ENCODE peak calls at places on chromosomes 1 and 21, in ten cellular contexts. F, G, D, Q, Z, T, K, V, N and U are unnamed samples.

GRCh38 chr1:36115931-36116330 is 9.1 kb downstream of the COL8A2 start:
- DNase-seq in F (no peak), V (no peak), Q (peak), Z (no peak), T (no peak), N (no peak), K (no peak), G (no peak), D (no peak), U (no peak)

GRCh38 chr1:99685516-99686180 is 39.7 kb downstream of the PALMD start:
- DNase-seq in Z (peak), N (peak), D (peak), K (peak), G (no peak), Q (peak), V (peak), T (peak), F (peak), U (peak)

GRCh38 chr1:30388386-30388785 is 335.0 kb downstream of the MATN1 start:
- DNase-seq in Z (no peak), G (no peak), K (no peak), F (peak), N (peak), V (no peak), T (no peak), Q (no peak), D (no peak), U (peak)

GRCh38 chr1:203170625-203171330 is 4.8 kb downstream of the MYBPH start:
- DNase-seq in Q (no peak), T (no peak), Z (no peak), V (no peak), K (no peak), F (no peak), G (no peak), D (no peak), N (no peak), U (no peak)

GRCh38 chr1:214660900-214661299 is 57.9 kb downstream of the CENPF start:
- DNase-seq in V (peak), T (no peak), Z (peak), K (no peak), N (peak), G (no peak), Q (no peak), D (no peak), F (no peak), U (no peak)

GRCh38 chr1:168095476-168095875 is 41.3 kb downstream of the GPR161 start:
- DNase-seq in T (no peak), Z (no peak), V (no peak), G (no peak), N (no peak), Q (no peak), K (peak), F (no peak), D (no peak), U (no peak)

GRCh38 chr21:29640233-29640554 is 299.6 kb downstream of the GRIK1 start:
- DNase-seq in T (no peak), F (no peak), D (no peak), N (no peak), Q (no peak), Z (no peak), K (no peak), G (no peak), V (no peak), U (no peak)

GRCh38 chr1:187001198-187001904 is 172.6 kb downstream of the PLA2G4A start:
- DNase-seq in G (no peak), V (no peak), Z (no peak), N (no peak), F (no peak), K (no peak), D (no peak), Q (peak), T (no peak), U (no peak)

GRCh38 chr21:35646606-35647005 is 413.7 kb downstream of the SETD4 start:
- DNase-seq in N (no peak), Q (no peak), K (no peak), F (no peak), V (no peak), G (no peak), T (no peak), Z (no peak), D (no peak), U (no peak)

GRCh38 chr1:190864013-190864610 is 386.4 kb upstream of the BRINP3 start:
- DNase-seq in V (no peak), D (no peak), K (no peak), N (no peak), G (no peak), Z (no peak), Q (peak), F (no peak), T (no peak), U (no peak)

GRCh38 chr1:9438431-9439073 is 100.7 kb upstream of the SLC25A33 start:
- DNase-seq in T (peak), G (no peak), N (peak), F (peak), V (no peak), K (peak), Z (no peak), Q (peak), D (peak), U (no peak)

GRCh38 chr1:32351859-32352745 is 10.2 kb downstream of the FAM229A start:
- DNase-seq in D (peak), G (no peak), K (no peak), V (peak), T (peak), Z (peak), F (no peak), N (peak), Q (no peak), U (no peak)

GRCh38 chr1:158185770-158186705 is 5.3 kb downstream of the CD1D start:
- DNase-seq in V (peak), Q (no peak), Z (no peak), G (no peak), D (no peak), N (no peak), F (no peak), T (no peak), K (no peak), U (no peak)

DNA sequence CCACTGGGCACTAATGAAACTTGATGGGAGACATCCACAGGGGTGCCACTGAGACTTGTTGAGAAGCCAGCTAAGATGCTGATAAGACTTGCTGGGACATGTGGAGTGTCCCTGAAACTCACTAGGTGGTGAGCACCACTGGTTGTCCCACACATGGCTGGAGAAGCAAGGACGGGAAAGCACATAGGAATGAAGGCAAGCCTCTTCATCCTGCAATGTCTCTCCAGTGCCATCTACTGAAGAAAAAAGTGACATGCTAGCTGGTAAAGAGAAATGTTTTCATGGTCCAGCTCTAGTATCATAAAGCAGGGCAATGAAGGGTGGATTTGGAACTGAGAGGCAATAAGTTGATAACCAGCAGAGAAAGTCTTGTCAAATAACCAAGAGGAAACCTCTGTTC is 283.0 kb downstream of the PAPPA2 start:
- DNase-seq in K (no peak), Q (peak), G (no peak), D (no peak), F (no peak), N (no peak), V (peak), Z (no peak), T (no peak), U (no peak)
- TF ChIP-seq CTCF in K (peak), Q (peak), G (no peak), D (no peak), F (no peak), N (no peak), V (peak), Z (no peak), T (no peak), U (no peak)

DNA sequence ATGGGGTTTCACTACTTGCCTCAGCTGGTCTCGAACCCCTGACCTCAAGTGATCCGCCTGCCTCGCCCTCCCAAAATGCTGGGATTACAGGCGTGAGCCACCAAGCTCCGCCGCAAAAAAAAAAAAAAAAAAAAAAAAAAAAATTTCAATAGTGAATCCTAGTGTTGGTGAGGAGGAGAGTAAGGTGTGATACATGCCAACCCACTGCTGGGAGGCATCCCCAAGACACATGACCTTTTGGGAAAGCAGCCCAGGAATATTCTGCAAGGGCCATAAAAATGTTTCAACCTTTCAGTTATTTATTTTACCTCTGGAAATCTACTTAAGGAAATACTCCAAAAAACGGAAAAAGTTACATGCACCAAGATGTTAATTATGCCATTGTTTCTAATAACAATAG is 69.0 kb downstream of the ITPKB start:
- DNase-seq in Z (no peak), N (peak), V (no peak), Q (no peak), K (no peak), G (no peak), D (no peak), F (no peak), T (no peak), U (no peak)
- H3K27ac ChIP-seq in Z (no peak), N (no peak), V (no peak), Q (no peak), K (no peak), G (no peak), D (peak), F (no peak), T (peak), U (peak)

GRCh38 chr1:37621326-37621870 is 13.3 kb downstream of the RSPO1 start:
- DNase-seq in Z (no peak), Q (no peak), T (no peak), K (no peak), G (no peak), N (no peak), D (no peak), F (no peak), V (no peak), U (no peak)

GRCh38 chr1:37616330-37616729 is 18.4 kb downstream of the RSPO1 start:
- DNase-seq in G (no peak), Q (no peak), V (no peak), T (no peak), N (no peak), F (no peak), D (no peak), K (no peak), Z (no peak), U (no peak)

GRCh38 chr1:37620707-37621106 is 14.0 kb downstream of the RSPO1 start:
- DNase-seq in V (no peak), D (no peak), Z (no peak), N (no peak), K (no peak), Q (no peak), T (no peak), F (no peak), G (no peak), U (no peak)

GRCh38 chr1:37628026-37628556 is 6.6 kb downstream of the RSPO1 start:
- DNase-seq in Q (no peak), G (no peak), T (no peak), D (no peak), N (no peak), Z (no peak), K (no peak), F (no peak), V (no peak), U (no peak)

GRCh38 chr1:37622131-37622530 is 12.6 kb downstream of the RSPO1 start:
- DNase-seq in K (no peak), D (no peak), V (peak), G (no peak), F (no peak), Q (no peak), N (no peak), Z (no peak), T (no peak), U (no peak)
- TF ChIP-seq CTCF in K (no peak), D (no peak), V (peak), G (no peak), F (no peak), Q (no peak), N (no peak), Z (no peak), T (no peak), U (no peak)

DNA sequence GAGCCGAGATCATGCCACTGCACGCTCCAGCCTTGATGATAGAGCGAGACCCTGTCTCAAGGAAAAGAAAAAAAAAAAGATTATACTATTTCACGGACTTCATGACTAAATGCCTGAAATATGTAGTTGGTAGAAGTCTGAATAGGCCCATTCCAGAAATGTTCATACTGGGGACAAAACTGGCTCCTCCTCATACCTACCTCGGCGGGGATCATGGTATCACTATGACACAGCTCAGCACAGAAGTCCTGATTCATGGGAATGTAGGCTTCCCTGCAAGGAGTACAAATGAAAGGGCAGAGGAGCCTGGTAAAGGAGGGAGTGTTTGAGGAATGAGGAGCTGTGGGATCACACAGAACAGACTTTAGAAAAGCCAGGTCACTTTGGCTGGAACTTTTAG is 5.0 kb downstream of the SPATA46 start:
- DNase-seq in V (no peak), Q (peak), F (no peak), K (no peak), N (no peak), T (no peak), G (no peak), D (no peak), Z (no peak), U (no peak)
- H3K27ac ChIP-seq in V (no peak), Q (no peak), F (no peak), K (no peak), N (no peak), T (no peak), G (no peak), D (no peak), Z (no peak), U (no peak)

GRCh38 chr1:226638001-226638601 is 89.5 kb downstream of the STUM start:
- DNase-seq in Z (no peak), Q (no peak), F (peak), K (no peak), N (peak), D (peak), V (no peak), G (no peak), T (no peak), U (peak)

GRCh38 chr1:226638608-226639007 is 90.0 kb downstream of the STUM start:
- DNase-seq in N (peak), Q (no peak), D (peak), F (no peak), Z (no peak), T (no peak), K (no peak), V (no peak), G (no peak), U (peak)

GRCh38 chr1:226635456-226635941 is 86.9 kb downstream of the STUM start:
- DNase-seq in F (peak), Q (peak), K (no peak), D (peak), V (no peak), T (no peak), Z (no peak), N (peak), G (no peak), U (no peak)

GRCh38 chr1:226636847-226637096 is 88.2 kb downstream of the STUM start:
- DNase-seq in T (no peak), G (no peak), N (no peak), F (no peak), Q (no peak), D (no peak), K (no peak), V (no peak), Z (no peak), U (no peak)

GRCh38 chr1:226637147-226637935 is 88.8 kb downstream of the STUM start:
- DNase-seq in N (peak), Z (no peak), K (peak), G (no peak), D (peak), F (peak), Q (no peak), V (peak), T (peak), U (peak)
- TF ChIP-seq CTCF in N (peak), Z (peak), K (peak), G (no peak), D (peak), F (peak), Q (no peak), V (peak), T (peak), U (peak)

GRCh38 chr1:47809301-47810084 is 187.7 kb downstream of the TRABD2B start:
- DNase-seq in T (no peak), N (no peak), D (peak), K (no peak), Z (no peak), V (no peak), G (no peak), Q (no peak), F (no peak), U (no peak)
- H3K27ac ChIP-seq in T (no peak), N (no peak), D (no peak), K (no peak), Z (no peak), V (no peak), G (no peak), Q (no peak), F (peak), U (no peak)

GRCh38 chr1:29017975-29018712 is 103.8 kb downstream of the EPB41 start:
- DNase-seq in N (no peak), Z (no peak), V (no peak), K (no peak), Q (no peak), F (no peak), T (no peak), D (no peak), G (no peak), U (no peak)

GRCh38 chr1:29017235-29017634 is 102.9 kb downstream of the EPB41 start:
- DNase-seq in G (no peak), Q (no peak), T (no peak), N (no peak), K (no peak), D (no peak), Z (no peak), V (no peak), F (no peak), U (no peak)

DNA sequence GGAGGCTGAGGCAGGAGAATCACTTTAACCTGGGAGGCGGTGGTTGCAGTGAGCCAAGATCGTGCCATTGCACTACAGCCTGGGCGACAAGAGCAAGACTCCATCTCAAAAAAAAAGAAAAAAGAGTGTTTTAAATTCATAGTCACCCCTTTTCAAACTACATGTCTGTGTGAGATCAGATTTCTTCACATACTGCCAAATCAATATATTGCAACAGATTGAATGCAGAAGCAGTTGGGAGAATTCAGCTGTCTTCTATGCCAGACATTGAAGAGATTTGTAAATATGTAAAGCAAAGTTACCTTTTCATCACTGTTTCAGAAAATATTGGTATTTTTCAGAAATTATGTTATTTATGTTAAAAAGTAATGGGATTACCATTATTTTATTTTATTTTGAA is 101.1 kb downstream of the TMEM200B start:
- DNase-seq in K (no peak), T (no peak), G (no peak), N (no peak), Q (no peak), V (no peak), D (no peak), F (no peak), Z (no peak), U (no peak)
- TF ChIP-seq CTCF in K (no peak), T (no peak), G (no peak), N (no peak), Q (no peak), V (no peak), D (no peak), F (no peak), Z (no peak), U (no peak)

GRCh38 chr1:51968632-51969031 is 21.9 kb downstream of the RAB3B start:
- DNase-seq in V (no peak), Z (no peak), F (no peak), Q (no peak), T (no peak), N (no peak), K (no peak), D (no peak), G (no peak), U (no peak)
- H3K27ac ChIP-seq in V (no peak), Z (no peak), F (no peak), Q (no peak), T (no peak), N (no peak), K (no peak), D (no peak), G (no peak), U (no peak)

GRCh38 chr1:155938220-155938627 is 3.2 kb upstream of the RXFP4 start:
- DNase-seq in Q (peak), N (no peak), G (no peak), Z (peak), T (peak), V (peak), D (no peak), K (no peak), F (no peak), U (no peak)
- TF ChIP-seq CTCF in Q (peak), N (peak), G (peak), Z (peak), T (peak), V (peak), D (peak), K (peak), F (peak), U (peak)

DNA sequence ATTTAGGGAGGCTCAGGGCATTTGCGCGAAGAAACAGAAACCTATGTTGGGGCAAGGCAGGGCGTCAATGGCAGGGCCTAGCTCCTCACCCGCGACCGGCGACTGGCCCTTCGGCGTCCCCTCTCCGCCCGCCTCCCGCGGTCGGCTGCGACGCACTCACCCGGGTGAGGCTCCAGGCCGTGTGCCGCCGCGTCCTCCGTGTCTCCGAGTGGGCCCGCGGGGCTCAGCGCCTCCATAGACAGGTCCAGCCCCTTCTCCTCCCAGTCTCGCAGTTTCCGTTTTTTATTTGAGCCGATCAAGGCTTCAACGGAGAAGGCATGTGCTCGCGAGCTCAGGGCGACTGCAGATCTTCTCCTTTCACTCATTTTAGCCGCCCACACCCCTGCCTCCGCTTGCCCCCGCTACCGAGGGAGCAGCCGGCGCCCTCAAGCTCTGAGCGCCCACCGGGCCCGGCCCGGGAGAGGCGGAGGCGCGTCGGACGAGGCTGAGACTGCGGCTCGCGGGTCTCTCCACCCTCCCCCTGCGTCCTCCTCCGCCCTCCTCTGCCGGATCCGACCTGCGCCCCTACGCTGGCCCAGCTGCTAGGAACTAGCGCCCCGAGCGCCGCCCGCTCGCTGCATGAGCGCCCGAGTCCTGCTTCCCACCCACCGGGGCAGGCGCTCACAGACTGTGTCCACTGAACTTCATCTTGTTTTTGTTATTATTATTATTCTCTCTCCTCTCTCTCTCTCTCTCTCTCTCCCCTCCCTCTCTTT is 535 bp downstream of the TBX15 start:
- DNase-seq in Q (no peak), N (no peak), V (peak), F (no peak), G (no peak), Z (peak), K (no peak), T (no peak), D (peak), U (no peak)
- H3K27ac ChIP-seq in Q (no peak), N (no peak), V (no peak), F (peak), G (no peak), Z (no peak), K (peak), T (no peak), D (peak), U (no peak)